ENCODE peak calls at places on chromosome 1, in four cellular contexts. One of them, this sample, is unnamed.

GRCh38 chr1:8660455-8660854 is 157.0 kb downstream of the RERE start:
- DNase-seq in HepG2: no peak
- DNase-seq in K562: peak
- DNase-seq in Panc1: no peak
- DNase-seq in this sample: no peak

GRCh38 chr1:214351551-214352277 is 70.8 kb downstream of the SMYD2 start:
- DNase-seq in K562: no peak
- DNase-seq in HepG2: no peak
- DNase-seq in Panc1: no peak
- DNase-seq in this sample: no peak

GRCh38 chr1:61083799-61084385 is 1.5 kb downstream of the NFIA start:
- DNase-seq in K562: peak
- DNase-seq in HepG2: no peak
- DNase-seq in Panc1: peak
- DNase-seq in this sample: no peak

GRCh38 chr1:237124856-237125462 is 83.0 kb downstream of the RYR2 start:
- DNase-seq in HepG2: peak
- DNase-seq in K562: peak
- DNase-seq in Panc1: no peak
- DNase-seq in this sample: peak

GRCh38 chr1:239308701-239309333 is 77.6 kb upstream of the CHRM3 start:
- DNase-seq in K562: peak
- DNase-seq in HepG2: no peak
- DNase-seq in Panc1: peak
- DNase-seq in this sample: no peak

GRCh38 chr1:247077234-247077633 is 1.4 kb downstream of the ZNF670 start:
- DNase-seq in Panc1: no peak
- DNase-seq in HepG2: no peak
- DNase-seq in K562: peak
- DNase-seq in this sample: no peak

GRCh38 chr1:41053324-41053723 is 31.8 kb upstream of the SLFNL1 start:
- DNase-seq in Panc1: no peak
- DNase-seq in HepG2: no peak
- DNase-seq in K562: no peak
- DNase-seq in this sample: no peak

GRCh38 chr1:22507582-22507981 is 55.7 kb upstream of the EPHA8 start:
- DNase-seq in Panc1: no peak
- DNase-seq in K562: no peak
- DNase-seq in HepG2: no peak
- DNase-seq in this sample: no peak

GRCh38 chr1:43444827-43445225 is 8.9 kb downstream of the HYI start:
- DNase-seq in Panc1: no peak
- DNase-seq in HepG2: no peak
- DNase-seq in K562: peak
- DNase-seq in this sample: no peak

GRCh38 chr1:18211764-18212163 is 104.2 kb downstream of the IGSF21 start:
- DNase-seq in K562: no peak
- DNase-seq in Panc1: no peak
- DNase-seq in HepG2: no peak
- DNase-seq in this sample: no peak

GRCh38 chr1:43267291-43267805 is 2.4 kb upstream of the TMEM125 start:
- DNase-seq in K562: no peak
- DNase-seq in HepG2: no peak
- DNase-seq in Panc1: no peak
- DNase-seq in this sample: no peak

GRCh38 chr1:226979115-226979516 is 39.0 kb downstream of the COQ8A start:
- DNase-seq in Panc1: no peak
- DNase-seq in HepG2: no peak
- DNase-seq in K562: no peak
- DNase-seq in this sample: no peak

GRCh38 chr1:48229309-48229708 is 6.8 kb downstream of the SLC5A9 start:
- DNase-seq in HepG2: no peak
- DNase-seq in K562: no peak
- DNase-seq in Panc1: no peak
- DNase-seq in this sample: no peak

GRCh38 chr1:155007253-155007828 is 4.7 kb downstream of the ZBTB7B start:
- DNase-seq in K562: no peak
- DNase-seq in Panc1: no peak
- DNase-seq in HepG2: no peak
- DNase-seq in this sample: no peak

GRCh38 chr1:91541918-91542533 is 41.4 kb downstream of the CDC7 start:
- DNase-seq in K562: no peak
- DNase-seq in HepG2: no peak
- DNase-seq in Panc1: no peak
- DNase-seq in this sample: no peak

GRCh38 chr1:223611939-223612338 is 53.6 kb downstream of the CAPN8 start:
- DNase-seq in HepG2: no peak
- DNase-seq in K562: no peak
- DNase-seq in Panc1: no peak
- DNase-seq in this sample: no peak

GRCh38 chr1:15213333-15213732 is 33.7 kb upstream of the FHAD1 start:
- DNase-seq in HepG2: no peak
- DNase-seq in Panc1: no peak
- DNase-seq in K562: no peak
- DNase-seq in this sample: no peak

GRCh38 chr1:215082532-215083407 is at the start of gene KCNK2:
- DNase-seq in K562: no peak
- DNase-seq in HepG2: no peak
- DNase-seq in Panc1: no peak
- DNase-seq in this sample: no peak

GRCh38 chr1:58011978-58012377 is 534.5 kb downstream of the OMA1 start:
- DNase-seq in K562: no peak
- DNase-seq in Panc1: no peak
- DNase-seq in HepG2: no peak
- DNase-seq in this sample: no peak

GRCh38 chr1:188715566-188715965 is 1762.1 kb downstream of the BRINP3 start:
- DNase-seq in K562: no peak
- DNase-seq in Panc1: no peak
- DNase-seq in HepG2: peak
- DNase-seq in this sample: peak
- TF ChIP-seq TCF7L2 in K562: no peak
- TF ChIP-seq TCF7L2 in Panc1: no peak
- TF ChIP-seq TCF7L2 in HepG2: no peak
- TF ChIP-seq TCF7L2 in this sample: no peak

GRCh38 chr1:117146067-117146466 is 24.5 kb upstream of the TRIM45 start:
- DNase-seq in Panc1: no peak
- DNase-seq in K562: no peak
- DNase-seq in HepG2: no peak
- DNase-seq in this sample: no peak

GRCh38 chr1:117147341-117147831 is 25.8 kb upstream of the TRIM45 start:
- DNase-seq in K562: no peak
- DNase-seq in HepG2: no peak
- DNase-seq in Panc1: no peak
- DNase-seq in this sample: no peak

GRCh38 chr1:117147856-117148588 is 26.5 kb upstream of the TRIM45 start:
- DNase-seq in Panc1: no peak
- DNase-seq in K562: no peak
- DNase-seq in HepG2: no peak
- DNase-seq in this sample: no peak

GRCh38 chr1:117143856-117144255 is 22.3 kb upstream of the TRIM45 start:
- DNase-seq in Panc1: no peak
- DNase-seq in K562: no peak
- DNase-seq in HepG2: no peak
- DNase-seq in this sample: no peak

DNA sequence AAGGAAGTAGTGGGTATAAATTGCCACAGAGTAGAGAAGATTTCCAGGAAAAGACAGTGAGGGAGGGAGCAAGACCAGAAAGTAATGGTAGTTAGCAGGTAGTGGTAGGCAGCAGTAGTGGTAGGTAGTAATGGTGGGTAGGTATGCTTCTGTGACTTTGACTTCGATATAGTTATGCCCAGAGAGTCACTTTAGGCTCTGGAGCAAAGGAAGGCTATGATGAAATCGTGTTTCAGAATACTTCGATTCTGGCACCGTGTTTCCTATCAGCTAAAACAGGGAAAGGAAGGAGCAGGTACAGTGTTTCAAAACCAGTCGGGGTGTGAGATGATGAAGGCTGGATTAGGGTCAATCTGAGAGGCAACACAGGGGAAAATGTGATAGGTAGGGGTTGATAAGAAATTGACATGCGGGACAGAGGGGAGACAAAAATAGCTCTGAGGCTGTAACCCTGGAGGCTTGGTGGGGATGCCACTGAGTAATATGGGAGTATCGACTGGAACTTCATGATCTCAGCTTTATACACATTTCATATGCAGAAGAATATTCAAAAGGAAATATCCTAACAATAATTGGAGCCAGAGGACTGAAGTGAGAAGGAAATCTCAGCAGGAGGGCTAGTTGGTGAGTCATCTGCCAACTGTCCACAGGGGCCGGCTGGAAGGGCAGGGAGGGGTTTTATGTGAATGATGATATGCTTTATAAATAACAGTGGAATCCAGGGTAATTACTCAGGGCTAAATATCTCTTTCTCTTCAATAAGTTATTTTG is 25.2 kb upstream of the TRIM45 start:
- DNase-seq in K562: no peak
- DNase-seq in HepG2: no peak
- DNase-seq in Panc1: no peak
- DNase-seq in this sample: peak
- TF ChIP-seq REST in K562: no peak
- TF ChIP-seq REST in HepG2: no peak
- TF ChIP-seq REST in Panc1: no peak
- TF ChIP-seq REST in this sample: no peak

GRCh38 chr1:185610954-185611353 is 123.2 kb upstream of the HMCN1 start:
- DNase-seq in HepG2: no peak
- DNase-seq in K562: no peak
- DNase-seq in Panc1: no peak
- DNase-seq in this sample: no peak
- TF ChIP-seq TCF7L2 in HepG2: no peak
- TF ChIP-seq TCF7L2 in K562: no peak
- TF ChIP-seq TCF7L2 in Panc1: no peak
- TF ChIP-seq TCF7L2 in this sample: no peak

GRCh38 chr1:34816332-34816731 is 23.5 kb downstream of the GJA4 start:
- DNase-seq in HepG2: no peak
- DNase-seq in K562: no peak
- DNase-seq in Panc1: no peak
- DNase-seq in this sample: no peak

GRCh38 chr1:34822202-34822601 is 29.4 kb downstream of the GJA4 start:
- DNase-seq in Panc1: no peak
- DNase-seq in HepG2: no peak
- DNase-seq in K562: no peak
- DNase-seq in this sample: no peak

GRCh38 chr1:34816778-34817177 is 24.0 kb downstream of the GJA4 start:
- DNase-seq in HepG2: no peak
- DNase-seq in K562: no peak
- DNase-seq in Panc1: no peak
- DNase-seq in this sample: no peak
- TF ChIP-seq REST in HepG2: no peak
- TF ChIP-seq REST in K562: no peak
- TF ChIP-seq REST in Panc1: no peak
- TF ChIP-seq REST in this sample: no peak

GRCh38 chr1:52692697-52693096 is 5.5 kb downstream of the COA7 start:
- DNase-seq in K562: no peak
- DNase-seq in HepG2: no peak
- DNase-seq in Panc1: no peak
- DNase-seq in this sample: no peak
- TF ChIP-seq TCF7L2 in K562: no peak
- TF ChIP-seq TCF7L2 in HepG2: no peak
- TF ChIP-seq TCF7L2 in Panc1: no peak
- TF ChIP-seq TCF7L2 in this sample: no peak

GRCh38 chr1:37031871-37032270 is 2.4 kb downstream of the GRIK3 start:
- DNase-seq in K562: no peak
- DNase-seq in Panc1: no peak
- DNase-seq in HepG2: no peak
- DNase-seq in this sample: no peak

GRCh38 chr1:37031419-37031818 is 2.9 kb downstream of the GRIK3 start:
- DNase-seq in HepG2: no peak
- DNase-seq in Panc1: no peak
- DNase-seq in K562: no peak
- DNase-seq in this sample: no peak

GRCh38 chr1:37033355-37034291 is 692 bp downstream of the GRIK3 start:
- DNase-seq in K562: no peak
- DNase-seq in HepG2: no peak
- DNase-seq in Panc1: no peak
- DNase-seq in this sample: no peak

GRCh38 chr1:37032660-37033354 is 1.5 kb downstream of the GRIK3 start:
- DNase-seq in K562: no peak
- DNase-seq in Panc1: no peak
- DNase-seq in HepG2: no peak
- DNase-seq in this sample: no peak

DNA sequence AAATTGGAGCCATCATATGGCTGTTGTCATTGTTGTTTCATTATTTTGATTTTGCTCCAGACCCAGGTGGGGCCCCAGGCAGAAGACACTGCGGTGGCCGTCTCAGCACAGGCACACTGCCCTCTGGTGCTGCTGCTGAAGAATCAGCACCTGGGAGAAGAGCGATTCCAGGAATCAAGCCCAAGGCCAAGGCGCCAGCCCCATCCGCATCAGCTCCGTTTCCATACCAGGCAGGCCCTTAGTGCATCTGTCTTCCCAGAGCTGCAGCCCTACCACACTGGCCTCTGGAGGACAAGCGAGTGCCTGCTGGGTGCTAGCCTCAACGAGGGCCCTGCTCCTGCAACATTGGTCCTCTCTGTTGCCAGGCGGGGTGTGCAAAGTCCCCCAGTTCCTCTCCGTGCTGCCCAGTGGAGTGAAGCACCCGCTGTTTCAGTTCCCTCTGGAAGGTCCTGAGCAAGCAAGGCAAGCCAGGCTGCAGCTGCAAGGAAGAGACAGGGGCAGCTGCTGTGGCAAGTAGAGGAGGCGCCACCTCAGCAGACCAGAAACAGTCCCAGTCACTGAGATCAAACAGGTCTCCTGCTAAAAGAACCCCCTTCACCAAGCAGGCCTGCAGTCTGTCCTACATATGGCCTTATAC is 5.2 kb downstream of the GRIK3 start:
- DNase-seq in HepG2: no peak
- DNase-seq in K562: peak
- DNase-seq in Panc1: no peak
- DNase-seq in this sample: no peak
- TF ChIP-seq REST in HepG2: no peak
- TF ChIP-seq REST in K562: no peak
- TF ChIP-seq REST in Panc1: no peak
- TF ChIP-seq REST in this sample: no peak

GRCh38 chr1:113647121-113647520 is 112.2 kb downstream of the PHTF1 start:
- DNase-seq in K562: no peak
- DNase-seq in Panc1: no peak
- DNase-seq in HepG2: no peak
- DNase-seq in this sample: no peak
- TF ChIP-seq TCF7L2 in K562: no peak
- TF ChIP-seq TCF7L2 in Panc1: no peak
- TF ChIP-seq TCF7L2 in HepG2: no peak
- TF ChIP-seq TCF7L2 in this sample: no peak

GRCh38 chr1:59499956-59500569 is 203.2 kb downstream of the FGGY start:
- DNase-seq in HepG2: peak
- DNase-seq in K562: no peak
- DNase-seq in Panc1: no peak
- DNase-seq in this sample: no peak

GRCh38 chr1:59499273-59499955 is 202.5 kb downstream of the FGGY start:
- DNase-seq in K562: no peak
- DNase-seq in HepG2: no peak
- DNase-seq in Panc1: no peak
- DNase-seq in this sample: no peak

GRCh38 chr1:59502009-59502691 is 205.3 kb downstream of the FGGY start:
- DNase-seq in K562: no peak
- DNase-seq in Panc1: no peak
- DNase-seq in HepG2: no peak
- DNase-seq in this sample: no peak

GRCh38 chr1:59498640-59499039 is 201.7 kb downstream of the FGGY start:
- DNase-seq in K562: no peak
- DNase-seq in HepG2: peak
- DNase-seq in Panc1: no peak
- DNase-seq in this sample: no peak

GRCh38 chr1:59500970-59501742 is 204.3 kb downstream of the FGGY start:
- DNase-seq in Panc1: no peak
- DNase-seq in K562: no peak
- DNase-seq in HepG2: no peak
- DNase-seq in this sample: no peak
- TF ChIP-seq REST in Panc1: no peak
- TF ChIP-seq REST in K562: no peak
- TF ChIP-seq REST in HepG2: no peak
- TF ChIP-seq REST in this sample: no peak